ENCODE peak calls at places on chromosomes 3 and 15, in four cellular contexts. One of them, this sample, is unnamed.

GRCh38 chr3:172246107-172246870 is 202.0 kb downstream of the GHSR start:
- DNase-seq in myocyte: peak
- DNase-seq in cardiac fibroblast: no peak
- DNase-seq in nephron progenitor cell: no peak
- DNase-seq in this sample: no peak

GRCh38 chr15:76840830-76841460 is 64.2 kb downstream of the SCAPER start:
- DNase-seq in nephron progenitor cell: no peak
- DNase-seq in myocyte: peak
- DNase-seq in cardiac fibroblast: peak
- DNase-seq in this sample: no peak

GRCh38 chr3:120435621-120436020 is 15.2 kb downstream of the FSTL1 start:
- DNase-seq in myocyte: no peak
- DNase-seq in nephron progenitor cell: no peak
- DNase-seq in cardiac fibroblast: peak
- DNase-seq in this sample: no peak

GRCh38 chr15:59177445-59177728 is 29.3 kb upstream of the LDHAL6B start:
- DNase-seq in myocyte: no peak
- DNase-seq in nephron progenitor cell: no peak
- DNase-seq in cardiac fibroblast: no peak
- DNase-seq in this sample: no peak

GRCh38 chr3:109729111-109729510 is 391.8 kb upstream of the DPPA4 start:
- DNase-seq in cardiac fibroblast: peak
- DNase-seq in myocyte: no peak
- DNase-seq in nephron progenitor cell: no peak
- DNase-seq in this sample: no peak

GRCh38 chr3:120302361-120302760 is 17.3 kb upstream of the GPR156 start:
- DNase-seq in cardiac fibroblast: peak
- DNase-seq in myocyte: peak
- DNase-seq in nephron progenitor cell: no peak
- DNase-seq in this sample: no peak

GRCh38 chr3:47414666-47415587 is 34.1 kb downstream of the PTPN23 start:
- DNase-seq in myocyte: peak
- DNase-seq in nephron progenitor cell: no peak
- DNase-seq in cardiac fibroblast: no peak
- DNase-seq in this sample: no peak

GRCh38 chr15:91954211-91954804 is 100.8 kb downstream of the SLCO3A1 start:
- DNase-seq in nephron progenitor cell: no peak
- DNase-seq in myocyte: no peak
- DNase-seq in cardiac fibroblast: no peak
- DNase-seq in this sample: no peak

GRCh38 chr3:152352559-152352958 is 83.8 kb downstream of the MBNL1 start:
- DNase-seq in cardiac fibroblast: peak
- DNase-seq in nephron progenitor cell: no peak
- DNase-seq in myocyte: peak
- DNase-seq in this sample: no peak

GRCh38 chr3:167740961-167741587 is 5.6 kb downstream of the SERPINI1 start:
- DNase-seq in myocyte: peak
- DNase-seq in cardiac fibroblast: peak
- DNase-seq in nephron progenitor cell: peak
- DNase-seq in this sample: no peak

GRCh38 chr3:112032377-112032776 is 2.2 kb upstream of the TMPRSS7 start:
- DNase-seq in cardiac fibroblast: no peak
- DNase-seq in myocyte: no peak
- DNase-seq in nephron progenitor cell: no peak
- DNase-seq in this sample: no peak

GRCh38 chr3:22315925-22316324 is 564.9 kb upstream of the ZNF385D start:
- DNase-seq in nephron progenitor cell: no peak
- DNase-seq in cardiac fibroblast: no peak
- DNase-seq in myocyte: no peak
- DNase-seq in this sample: no peak

GRCh38 chr3:57151021-57151449 is 14.1 kb downstream of the IL17RD start:
- DNase-seq in nephron progenitor cell: no peak
- DNase-seq in myocyte: peak
- DNase-seq in cardiac fibroblast: peak
- DNase-seq in this sample: no peak

GRCh38 chr3:120489421-120489820 is 38.6 kb upstream of the FSTL1 start:
- DNase-seq in nephron progenitor cell: no peak
- DNase-seq in myocyte: no peak
- DNase-seq in cardiac fibroblast: no peak
- DNase-seq in this sample: no peak

GRCh38 chr15:69760890-69761568 is 308.4 kb downstream of the RPLP1 start:
- DNase-seq in myocyte: peak
- DNase-seq in cardiac fibroblast: peak
- DNase-seq in nephron progenitor cell: no peak
- DNase-seq in this sample: peak

GRCh38 chr3:140768921-140769320 is 91.1 kb downstream of the TRIM42 start:
- DNase-seq in nephron progenitor cell: no peak
- DNase-seq in myocyte: no peak
- DNase-seq in cardiac fibroblast: no peak
- DNase-seq in this sample: no peak

GRCh38 chr3:61288446-61288845 is 37.2 kb upstream of the FHIT start:
- DNase-seq in nephron progenitor cell: no peak
- DNase-seq in cardiac fibroblast: no peak
- DNase-seq in myocyte: no peak
- DNase-seq in this sample: no peak

GRCh38 chr3:185629554-185630181 is 43.6 kb downstream of the SENP2 start:
- DNase-seq in myocyte: no peak
- DNase-seq in cardiac fibroblast: no peak
- DNase-seq in nephron progenitor cell: no peak
- DNase-seq in this sample: no peak

GRCh38 chr3:72579581-72580245 is 268.5 kb downstream of the SHQ1 start:
- DNase-seq in myocyte: no peak
- DNase-seq in cardiac fibroblast: no peak
- DNase-seq in nephron progenitor cell: no peak
- DNase-seq in this sample: no peak

GRCh38 chr15:78000089-78000926 is 77.2 kb downstream of the TBC1D2B start:
- DNase-seq in cardiac fibroblast: peak
- DNase-seq in nephron progenitor cell: peak
- DNase-seq in myocyte: peak
- DNase-seq in this sample: peak

GRCh38 chr15:58043192-58043903 is 22.2 kb downstream of the ALDH1A2 start:
- DNase-seq in myocyte: peak
- DNase-seq in nephron progenitor cell: peak
- DNase-seq in cardiac fibroblast: peak
- DNase-seq in this sample: no peak

GRCh38 chr3:10968390-10968789 is 24.2 kb upstream of the SLC6A1 start:
- DNase-seq in nephron progenitor cell: no peak
- DNase-seq in myocyte: peak
- DNase-seq in cardiac fibroblast: no peak
- DNase-seq in this sample: no peak

GRCh38 chr3:185254799-185255198 is 950 bp upstream of the EHHADH start:
- DNase-seq in cardiac fibroblast: no peak
- DNase-seq in nephron progenitor cell: no peak
- DNase-seq in myocyte: no peak
- DNase-seq in this sample: no peak

GRCh38 chr3:134092231-134092701 is 62.5 kb upstream of the SLCO2A1 start:
- DNase-seq in cardiac fibroblast: peak
- DNase-seq in myocyte: no peak
- DNase-seq in nephron progenitor cell: no peak
- DNase-seq in this sample: no peak

GRCh38 chr3:86782860-86783259 is 208.1 kb downstream of the VGLL3 start:
- DNase-seq in myocyte: no peak
- DNase-seq in nephron progenitor cell: no peak
- DNase-seq in cardiac fibroblast: no peak
- DNase-seq in this sample: no peak

GRCh38 chr3:157175678-157176077 is 15.7 kb upstream of the CCNL1 start:
- DNase-seq in nephron progenitor cell: peak
- DNase-seq in myocyte: peak
- DNase-seq in cardiac fibroblast: no peak
- DNase-seq in this sample: no peak

GRCh38 chr3:127420825-127421224 is 133.0 kb upstream of the PRR20G start:
- DNase-seq in cardiac fibroblast: no peak
- DNase-seq in myocyte: no peak
- DNase-seq in nephron progenitor cell: no peak
- DNase-seq in this sample: no peak

GRCh38 chr3:11498174-11498573 is 145.5 kb downstream of the VGLL4 start:
- DNase-seq in myocyte: no peak
- DNase-seq in cardiac fibroblast: no peak
- DNase-seq in nephron progenitor cell: no peak
- DNase-seq in this sample: no peak

GRCh38 chr3:71512000-71512399 is 71.5 kb downstream of the FOXP1 start:
- DNase-seq in nephron progenitor cell: no peak
- DNase-seq in myocyte: no peak
- DNase-seq in cardiac fibroblast: no peak
- DNase-seq in this sample: no peak

GRCh38 chr3:188241072-188241471 is 87.1 kb downstream of the LPP start:
- DNase-seq in nephron progenitor cell: no peak
- DNase-seq in myocyte: peak
- DNase-seq in cardiac fibroblast: peak
- DNase-seq in this sample: no peak

GRCh38 chr3:182305881-182306665 is 487.2 kb upstream of the ATP11B start:
- DNase-seq in cardiac fibroblast: no peak
- DNase-seq in nephron progenitor cell: no peak
- DNase-seq in myocyte: no peak
- DNase-seq in this sample: no peak

GRCh38 chr15:99452728-99453643 is 112.8 kb upstream of the MEF2A start:
- DNase-seq in nephron progenitor cell: no peak
- DNase-seq in myocyte: peak
- DNase-seq in cardiac fibroblast: peak
- DNase-seq in this sample: peak

GRCh38 chr3:109923431-109923830 is 586.1 kb upstream of the DPPA4 start:
- DNase-seq in myocyte: no peak
- DNase-seq in cardiac fibroblast: no peak
- DNase-seq in nephron progenitor cell: no peak
- DNase-seq in this sample: no peak

GRCh38 chr3:189903562-189904250 is 217.0 kb downstream of the P3H2 start:
- DNase-seq in nephron progenitor cell: no peak
- DNase-seq in cardiac fibroblast: peak
- DNase-seq in myocyte: no peak
- DNase-seq in this sample: no peak

GRCh38 chr15:27797765-27798164 is 301.4 kb downstream of the OCA2 start:
- DNase-seq in nephron progenitor cell: no peak
- DNase-seq in myocyte: no peak
- DNase-seq in cardiac fibroblast: no peak
- DNase-seq in this sample: no peak